ENCODE peak calls at places on chromosomes 7 and 10, in four cellular contexts. Z, B, E and W are unnamed samples.

GRCh38 chr10:116606061-116606483 is 14.7 kb upstream of the PNLIPRP2 start:
- DNase-seq in B (no peak), E (no peak), Z (no peak), W (no peak)

GRCh38 chr10:1653321-1653720 is 84.0 kb downstream of the ADARB2 start:
- DNase-seq in E (no peak), B (no peak), Z (no peak), W (no peak)

GRCh38 chr7:151679073-151679708 is 159.5 kb upstream of the RHEB start:
- DNase-seq in Z (no peak), B (no peak), E (no peak), W (no peak)

GRCh38 chr7:94375167-94375566 is 19.5 kb upstream of the COL1A2 start:
- DNase-seq in B (no peak), Z (no peak), E (no peak), W (no peak)

GRCh38 chr10:75209325-75210192 is 1.0 kb upstream of the VDAC2 start:
- DNase-seq in E (peak), Z (peak), B (no peak), W (peak)

GRCh38 chr10:63012623-63013022 is 120.5 kb upstream of the NRBF2 start:
- DNase-seq in B (no peak), E (no peak), Z (no peak), W (no peak)

GRCh38 chr7:82534687-82535086 is 91.1 kb upstream of the CACNA2D1 start:
- DNase-seq in B (no peak), Z (no peak), E (no peak), W (no peak)

GRCh38 chr7:44549457-44549856 is 8.3 kb upstream of the NPC1L1 start:
- DNase-seq in E (no peak), B (no peak), Z (no peak), W (no peak)

GRCh38 chr10:73262105-73262730 is 9.8 kb upstream of the MRPS16 start:
- DNase-seq in E (no peak), B (peak), Z (no peak), W (no peak)

GRCh38 chr10:86294346-86295265 is 72.0 kb downstream of the GRID1 start:
- DNase-seq in Z (no peak), E (no peak), B (no peak), W (no peak)

GRCh38 chr10:97006364-97006763 is 174.3 kb downstream of the LCOR start:
- DNase-seq in E (no peak), Z (no peak), B (no peak), W (no peak)

GRCh38 chr7:12524794-12525386 is 45.6 kb upstream of the SCIN start:
- DNase-seq in Z (peak), B (peak), E (peak), W (peak)

GRCh38 chr7:2736411-2736914 is 48.5 kb downstream of the AMZ1 start:
- DNase-seq in B (no peak), E (no peak), Z (no peak), W (no peak)

GRCh38 chr10:89670926-89671325 is 25.9 kb upstream of the PANK1 start:
- DNase-seq in B (no peak), E (no peak), Z (no peak), W (no peak)

GRCh38 chr7:26458751-26459150 is 167.1 kb downstream of the SNX10 start:
- DNase-seq in E (no peak), B (no peak), Z (no peak), W (no peak)

GRCh38 chr7:150946826-150947750 is 31.0 kb downstream of the KCNH2 start:
- DNase-seq in Z (no peak), E (no peak), B (no peak), W (no peak)

GRCh38 chr7:36549003-36549402 is 159.3 kb downstream of the ANLN start:
- DNase-seq in E (no peak), B (no peak), Z (no peak), W (no peak)

GRCh38 chr10:30233186-30233958 is 115.7 kb downstream of the MTPAP start:
- DNase-seq in Z (no peak), B (no peak), E (no peak), W (no peak)

GRCh38 chr7:102044641-102044983 is 227.2 kb downstream of the CUX1 start:
- DNase-seq in B (no peak), Z (no peak), E (no peak), W (no peak)

GRCh38 chr7:11424006-11424405 is 408.0 kb downstream of the THSD7A start:
- DNase-seq in Z (no peak), B (no peak), E (no peak), W (no peak)

GRCh38 chr10:117186832-117187615 is 10.3 kb upstream of the KCNK18 start:
- DNase-seq in B (no peak), E (no peak), Z (no peak), W (no peak)

GRCh38 chr10:480928-481551 is 208.4 kb downstream of the DIP2C start:
- DNase-seq in E (no peak), Z (peak), B (no peak), W (peak)

GRCh38 chr7:156635529-156636385 is 4.8 kb upstream of the RNF32 start:
- DNase-seq in B (no peak), E (no peak), Z (no peak), W (no peak)